ENCODE peak calls at places on chromosomes 12 and 14, in five cellular contexts. Q is kidney, O is endothelial cell, B is H9, F is GM06990. J is an unnamed sample.

GRCh38 chr14:59424707-59425106 is 40.5 kb downstream of the GPR135 start:
- DNase-seq in O (no peak), B (no peak), Q (peak), F (no peak), J (no peak)

GRCh38 chr14:35164849-35165248 is 42.5 kb downstream of the PRORP start:
- DNase-seq in Q (no peak), O (no peak), F (no peak), B (no peak), J (no peak)

GRCh38 chr12:102376251-102376747 is 104.1 kb downstream of the IGF1 start:
- DNase-seq in F (no peak), O (no peak), B (no peak), Q (no peak), J (no peak)

GRCh38 chr12:12909995-12910391 is 18.6 kb downstream of the GPRC5A start:
- DNase-seq in B (no peak), O (no peak), Q (no peak), F (no peak), J (no peak)

GRCh38 chr14:74604157-74604556 is 7.9 kb downstream of the LTBP2 start:
- DNase-seq in F (no peak), B (no peak), Q (no peak), O (no peak), J (no peak)

GRCh38 chr12:3568695-3569094 is 77.7 kb downstream of the PRMT8 start:
- DNase-seq in B (no peak), O (no peak), Q (no peak), F (no peak), J (no peak)

GRCh38 chr14:101986953-101987352 is 22.6 kb downstream of the DYNC1H1 start:
- DNase-seq in Q (no peak), B (no peak), O (no peak), F (no peak), J (peak)

GRCh38 chr12:88520436-88520820 is 59.8 kb downstream of the KITLG start:
- DNase-seq in B (no peak), O (no peak), Q (no peak), F (no peak), J (no peak)

GRCh38 chr14:42192659-42193425 is 586.2 kb downstream of the LRFN5 start:
- DNase-seq in Q (no peak), O (no peak), F (no peak), B (no peak), J (no peak)

GRCh38 chr12:77999074-77999715 is 168.5 kb downstream of the NAV3 start:
- DNase-seq in F (peak), B (no peak), O (no peak), Q (no peak), J (no peak)

GRCh38 chr12:122853582-122854245 is 18.5 kb downstream of the HIP1R start:
- DNase-seq in B (no peak), O (no peak), Q (peak), F (no peak), J (no peak)

GRCh38 chr14:23056257-23056955 is 914 bp downstream of the CDH24 start:
- DNase-seq in O (peak), F (peak), Q (peak), B (peak), J (peak)

GRCh38 chr12:113022563-113023297 is 33.8 kb upstream of the DTX1 start:
- DNase-seq in B (no peak), F (no peak), O (no peak), Q (no peak), J (no peak)

GRCh38 chr12:64551676-64552075 is 58.6 kb upstream of the RASSF3 start:
- DNase-seq in F (no peak), O (no peak), Q (no peak), B (no peak), J (no peak)

GRCh38 chr12:1737643-1738286 is 46.9 kb downstream of the ADIPOR2 start:
- DNase-seq in O (no peak), F (no peak), Q (no peak), B (no peak), J (no peak)

GRCh38 chr12:18250313-18250916 is 10.9 kb upstream of the PIK3C2G start:
- DNase-seq in F (no peak), B (no peak), Q (no peak), O (peak), J (peak)

GRCh38 chr14:77599894-77600293 is 16.5 kb downstream of the SPTLC2 start:
- DNase-seq in Q (no peak), F (no peak), B (no peak), O (no peak), J (no peak)

GRCh38 chr14:31449136-31449535 is 8.2 kb downstream of the DTD2 start:
- DNase-seq in Q (no peak), O (no peak), F (no peak), B (no peak), J (no peak)

GRCh38 chr14:31445703-31446102 is 11.6 kb downstream of the DTD2 start:
- DNase-seq in F (no peak), O (no peak), B (no peak), Q (no peak), J (no peak)

GRCh38 chr14:31449971-31450610 is 7.2 kb downstream of the DTD2 start:
- DNase-seq in O (no peak), B (no peak), Q (no peak), F (no peak), J (no peak)
- TF ChIP-seq CTCF in O (peak), B (peak), Q (peak), F (peak), J (peak)

DNA sequence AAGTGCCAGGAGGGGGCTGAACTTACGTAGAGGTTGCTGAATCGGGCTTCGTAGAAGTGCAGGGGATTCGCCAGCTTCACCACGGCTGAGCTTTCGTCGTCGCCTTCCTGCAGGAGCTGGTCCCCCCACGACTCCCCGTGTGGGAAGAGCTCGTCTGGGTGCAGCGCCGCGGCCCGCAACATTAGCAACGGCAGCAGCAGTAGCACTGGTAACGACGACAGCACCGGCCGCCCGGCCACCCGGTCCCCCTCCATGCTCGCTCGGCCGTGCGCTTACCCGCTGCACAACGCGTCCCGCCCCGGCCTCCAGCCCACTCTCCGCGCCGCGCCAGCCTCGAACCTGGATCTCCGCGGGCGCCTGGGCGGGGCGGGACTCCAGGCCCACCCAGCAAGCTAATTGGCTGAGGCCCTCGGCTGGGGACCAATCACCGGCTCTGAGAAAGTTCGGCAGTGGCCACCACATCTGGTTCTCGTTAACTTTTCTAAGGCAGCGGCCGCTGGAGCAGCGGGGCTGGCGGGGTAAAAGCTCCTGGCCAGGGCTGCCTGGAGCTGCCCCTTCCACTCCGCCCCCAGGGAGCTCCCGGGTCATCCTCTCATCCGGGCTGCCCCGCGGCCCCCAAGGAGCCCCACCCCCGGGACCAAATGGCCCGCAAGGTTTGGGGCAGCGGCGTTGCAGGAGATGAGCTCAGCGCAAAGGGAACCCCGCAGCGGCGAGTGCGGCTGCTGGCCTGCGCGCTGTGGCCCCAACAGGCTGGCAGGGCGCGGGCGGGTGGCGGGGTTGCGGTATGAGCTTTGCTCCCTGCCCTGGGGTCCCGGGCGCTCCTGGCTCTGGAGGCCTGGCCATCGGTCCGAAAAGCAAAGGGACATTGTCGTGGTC is at the start of gene NID2:
- DNase-seq in F (peak), Q (peak), B (peak), O (peak), J (peak)
- TF ChIP-seq CTCF in F (no peak), Q (no peak), B (no peak), O (no peak), J (no peak)

GRCh38 chr14:92596328-92596943 is 82.9 kb downstream of the RIN3 start:
- DNase-seq in F (no peak), O (no peak), Q (no peak), B (no peak), J (no peak)
- TF ChIP-seq CTCF in F (peak), O (no peak), Q (no peak), B (peak), J (peak)

DNA sequence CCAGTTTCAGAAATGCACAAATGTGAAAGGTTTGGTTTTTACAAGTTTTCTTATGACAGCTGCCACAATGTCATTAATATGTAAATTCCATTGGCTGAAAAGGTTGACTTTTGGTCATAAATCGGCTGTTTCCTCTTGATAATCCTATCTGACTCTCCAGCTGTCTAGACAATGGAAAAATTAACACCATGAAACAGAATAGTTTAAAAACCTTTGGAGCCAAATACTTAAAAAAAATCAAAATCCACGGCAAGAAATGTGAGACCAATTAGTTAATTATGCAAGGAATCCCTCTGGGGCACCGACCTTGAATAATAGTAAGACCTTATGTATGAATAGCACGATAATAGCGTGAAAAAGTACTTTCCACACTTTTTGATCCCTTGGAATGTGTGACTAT is 138.0 kb downstream of the ZNF664 start:
- DNase-seq in O (no peak), F (no peak), Q (no peak), B (no peak), J (no peak)
- TF ChIP-seq CTCF in O (no peak), F (no peak), Q (no peak), B (no peak), J (no peak)

J was measured in D721Med.